ENCODE peak calls at places on chromosomes 6 and 20, in six cellular contexts. Y, B, V, T, M and R are unnamed samples.

GRCh38 chr6:45922728-45923351 is 92.8 kb downstream of the CLIC5 start:
- DNase-seq in V (peak; percentile 77), Y (peak; percentile 81), T (peak; percentile 46), M (peak; percentile 72), B (peak; percentile 72), R (peak; percentile 52)

GRCh38 chr6:1395941-1396908 is 6.8 kb downstream of the FOXF2 start:
- DNase-seq in M (peak; percentile 13), T (no peak), B (no peak), V (no peak), Y (no peak), R (no peak)

GRCh38 chr6:155245193-155245592 is 18.6 kb upstream of the CLDN20 start:
- DNase-seq in Y (no peak), V (no peak), T (no peak), B (no peak), M (no peak), R (no peak)

GRCh38 chr6:16333580-16333979 is 95.2 kb downstream of the GMPR start:
- DNase-seq in B (no peak), M (no peak), V (no peak), Y (no peak), T (no peak), R (no peak)

GRCh38 chr6:4447646-4448315 is 312.4 kb upstream of the ECI2 start:
- DNase-seq in B (no peak), M (no peak), Y (no peak), T (no peak), V (no peak), R (no peak)

GRCh38 chr20:50645253-50646068 is 45.9 kb downstream of the RIPOR3 start:
- DNase-seq in M (peak; percentile 89), B (no peak), V (peak; percentile 51), Y (peak; percentile 95), T (no peak), R (peak; percentile 98)

GRCh38 chr20:50580016-50580747 is 70.0 kb downstream of the PTPN1 start:
- DNase-seq in M (peak; percentile 78), B (peak; percentile 71), V (peak; percentile 80), Y (no peak), T (peak; percentile 86), R (peak; percentile 86)

GRCh38 chr6:134447883-134448387 is 130.0 kb upstream of the SGK1 start:
- DNase-seq in V (no peak), M (no peak), Y (peak; percentile 78), T (no peak), B (no peak), R (no peak)

GRCh38 chr6:15443119-15443518 is 197.2 kb downstream of the JARID2 start:
- DNase-seq in V (no peak), M (no peak), Y (peak; percentile 55), T (no peak), B (no peak), R (no peak)

GRCh38 chr6:43992126-43992663 is 135.1 kb downstream of the MRPL14 start:
- DNase-seq in V (no peak), Y (no peak), T (no peak), B (no peak), M (no peak), R (no peak)

GRCh38 chr6:7998103-7998725 is 66.0 kb downstream of the BLOC1S5 start:
- DNase-seq in Y (no peak), V (no peak), T (no peak), B (no peak), M (no peak), R (no peak)

GRCh38 chr6:137542713-137543112 is 48.5 kb upstream of the OLIG3 start:
- DNase-seq in M (no peak), V (no peak), Y (no peak), B (no peak), T (no peak), R (no peak)

GRCh38 chr6:113909224-113909856 is 52.2 kb downstream of the MARCKS start:
- DNase-seq in T (peak; percentile 49), V (peak; percentile 34), Y (peak; percentile 47), M (no peak), B (no peak), R (peak; percentile 32)

GRCh38 chr6:34423254-34423653 is 2.6 kb downstream of the RPS10 start:
- DNase-seq in T (no peak), B (no peak), Y (no peak), V (no peak), M (no peak), R (no peak)

GRCh38 chr20:45890077-45890996 is 671 bp downstream of the NEURL2 start:
- DNase-seq in T (no peak), Y (peak; percentile 48), V (peak; percentile 85), B (peak; percentile 84), M (peak; percentile 86), R (no peak)

GRCh38 chr20:1946442-1946761 is 47.5 kb downstream of the PDYN start:
- DNase-seq in V (no peak), B (no peak), M (no peak), T (no peak), Y (no peak), R (no peak)

GRCh38 chr20:3392756-3393155 is 14.7 kb downstream of the DNAAF9 start:
- DNase-seq in T (no peak), Y (no peak), V (no peak), B (no peak), M (no peak), R (no peak)

GRCh38 chr6:118618676-118619377 is 32.6 kb downstream of the CEP85L start:
- DNase-seq in T (peak; percentile 32), V (peak; percentile 49), Y (no peak), B (peak; percentile 50), M (no peak), R (peak; percentile 72)

GRCh38 chr20:32902456-32903420 is 44.0 kb downstream of the EFCAB8 start:
- DNase-seq in M (peak; percentile 75), V (peak; percentile 67), B (peak; percentile 73), Y (peak; percentile 3), T (peak; percentile 73), R (peak; percentile 75)

GRCh38 chr6:32945106-32945761 is 4.4 kb upstream of the HLA-DMB start:
- DNase-seq in Y (no peak), T (no peak), V (no peak), B (no peak), M (no peak), R (no peak)

GRCh38 chr20:16337707-16338106 is 235.5 kb downstream of the KIF16B start:
- DNase-seq in B (no peak), M (no peak), T (no peak), V (no peak), Y (no peak), R (no peak)

GRCh38 chr6:166764473-166765233 is 137.6 kb upstream of the RPS6KA2 start:
- DNase-seq in V (no peak), Y (no peak), B (no peak), M (no peak), T (no peak), R (no peak)

GRCh38 chr6:160766657-160767018 is 64.6 kb downstream of the PLG start:
- DNase-seq in V (no peak), Y (no peak), B (no peak), M (no peak), T (no peak), R (no peak)

GRCh38 chr6:20403080-20403765 is 1.5 kb downstream of the E2F3 start:
- DNase-seq in M (peak; percentile 96), Y (peak; percentile 65), T (peak; percentile 83), B (peak; percentile 85), V (peak; percentile 82), R (peak; percentile 99)

GRCh38 chr6:28408076-28408802 is 8.7 kb upstream of the ZSCAN12 start:
- DNase-seq in V (no peak), M (no peak), Y (no peak), B (no peak), T (no peak), R (no peak)

GRCh38 chr6:16146527-16146955 is 17.7 kb downstream of the MYLIP start:
- DNase-seq in B (no peak), V (no peak), Y (no peak), M (no peak), T (no peak), R (no peak)

GRCh38 chr6:85460951-85461805 is 11.3 kb downstream of the NT5E start:
- DNase-seq in T (no peak), V (no peak), Y (no peak), B (no peak), M (no peak), R (peak; percentile 9)

GRCh38 chr6:80605165-80605989 is 498.9 kb downstream of the BCKDHB start:
- DNase-seq in M (no peak), T (no peak), B (no peak), Y (no peak), V (no peak), R (peak; percentile 46)

GRCh38 chr6:37535701-37536461 is 36.2 kb upstream of the CCDC167 start:
- DNase-seq in V (peak; percentile 60), B (no peak), M (no peak), T (peak; percentile 73), Y (no peak), R (peak; percentile 51)
- TF ChIP-seq CTCF in V (no peak), B (no peak), M (no peak), T (no peak), Y (no peak), R (no peak)

GRCh38 chr20:17636523-17637412 is 45.3 kb downstream of the RRBP1 start:
- DNase-seq in V (peak; percentile 66), T (no peak), B (peak; percentile 82), Y (no peak), M (no peak), R (no peak)
- TF ChIP-seq CTCF in V (no peak), T (no peak), B (peak; percentile 22), Y (peak; percentile 31), M (no peak), R (no peak)

DNA sequence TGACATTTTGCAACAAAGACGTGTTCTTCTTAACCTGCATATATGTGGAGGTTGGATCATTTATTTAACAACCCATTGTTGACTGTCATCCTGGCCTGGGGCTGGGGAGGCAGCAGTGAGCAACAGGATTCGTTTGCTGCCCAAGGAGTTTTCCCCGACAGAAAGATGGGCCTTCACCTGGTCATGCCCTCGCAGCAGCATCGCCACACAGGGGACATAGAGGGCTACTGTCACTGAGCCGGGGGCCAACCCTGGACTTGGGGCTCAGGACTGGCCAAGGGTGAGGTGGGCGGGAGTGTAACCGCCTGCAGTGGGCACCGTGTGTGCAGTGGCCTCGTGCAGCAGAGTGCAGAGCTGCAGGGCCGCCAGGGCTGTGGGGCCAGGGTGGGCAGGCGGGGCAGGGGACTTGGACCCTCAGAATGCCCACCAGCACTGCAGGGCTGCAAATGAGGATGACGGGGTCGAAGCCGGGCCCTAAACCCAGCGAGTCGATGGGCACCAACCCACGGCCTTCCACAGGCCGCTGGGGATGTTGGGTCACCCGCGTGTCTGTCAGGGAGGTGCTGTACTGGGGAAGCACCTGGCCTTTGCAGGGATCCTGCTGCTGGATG is 11.8 kb downstream of the DUSP22 start:
- DNase-seq in Y (no peak), T (no peak), V (no peak), B (no peak), M (no peak), R (no peak)
- TF ChIP-seq CTCF in Y (no peak), T (peak; percentile 49), V (no peak), B (no peak), M (no peak), R (no peak)

GRCh38 chr6:111357680-111358079 is 125.3 kb downstream of the REV3L start:
- DNase-seq in B (no peak), T (no peak), Y (no peak), V (no peak), M (no peak), R (no peak)

GRCh38 chr6:111358454-111358853 is 124.6 kb downstream of the REV3L start:
- DNase-seq in B (no peak), T (no peak), M (no peak), Y (no peak), V (no peak), R (no peak)

GRCh38 chr6:111356551-111356950 is 126.5 kb downstream of the REV3L start:
- DNase-seq in V (no peak), Y (no peak), B (no peak), T (no peak), M (no peak), R (no peak)

GRCh38 chr6:111367393-111368088 is 115.5 kb downstream of the REV3L start:
- DNase-seq in Y (no peak), T (no peak), B (no peak), M (no peak), V (no peak), R (no peak)

GRCh38 chr6:111361648-111362047 is 121.4 kb downstream of the REV3L start:
- DNase-seq in V (peak; percentile 26), M (no peak), T (peak; percentile 26), B (no peak), Y (no peak), R (peak; percentile 35)
- TF ChIP-seq CTCF in V (no peak), M (peak; percentile 54), T (peak; percentile 56), B (peak; percentile 61), Y (peak; percentile 33), R (no peak)